ENCODE peak calls at places on chromosomes 3 and 15, in eight cellular contexts. Z is right atrium auricular region; I is right lobe of liver; V is effector memory CD4-positive, alpha-beta T cell; X is caudate nucleus; D is ovary; F is SK-N-SH; U is colonic mucosa. M is an unnamed sample.

GRCh38 chr15:73851679-73852078 is 21.7 kb upstream of the TBC1D21 start:
- DNase-seq in Z (no peak), I (no peak), V (no peak), X (no peak), D (peak), F (no peak), U (peak), M (no peak)

GRCh38 chr3:69422751-69423150 is 36.9 kb upstream of the FRMD4B start:
- DNase-seq in Z (no peak), I (no peak), V (no peak), X (no peak), D (no peak), F (no peak), U (no peak), M (no peak)

GRCh38 chr3:48502728-48503168 is 1.2 kb downstream of the SHISA5 start:
- DNase-seq in Z (no peak), I (no peak), V (no peak), X (no peak), D (peak), F (peak), U (no peak), M (no peak)

GRCh38 chr15:57560976-57561711 is 30.6 kb upstream of the MYZAP start:
- DNase-seq in Z (peak), I (peak), V (peak), X (no peak), D (peak), F (peak), U (peak), M (peak)

GRCh38 chr3:31917303-31917903 is 63.7 kb downstream of the OSBPL10 start:
- DNase-seq in Z (no peak), I (no peak), V (no peak), X (no peak), D (no peak), F (no peak), U (no peak), M (no peak)

GRCh38 chr15:91769919-91770318 is 83.6 kb upstream of the SLCO3A1 start:
- DNase-seq in Z (no peak), I (no peak), V (no peak), X (no peak), D (no peak), F (no peak), U (no peak), M (no peak)

GRCh38 chr3:45864760-45865567 is 21.4 kb upstream of the CCR9 start:
- DNase-seq in Z (no peak), I (no peak), V (no peak), X (no peak), D (no peak), F (no peak), U (no peak), M (peak)

GRCh38 chr3:66236281-66236680 is 15.5 kb downstream of the SLC25A26 start:
- DNase-seq in Z (no peak), I (no peak), V (no peak), X (no peak), D (no peak), F (no peak), U (no peak), M (no peak)

GRCh38 chr3:33900440-33900808 is 102.0 kb downstream of the PDCD6IP start:
- DNase-seq in Z (no peak), I (no peak), V (no peak), X (no peak), D (no peak), F (no peak), U (no peak), M (no peak)

GRCh38 chr15:90167121-90167520 is 34.0 kb upstream of the SEMA4B start:
- DNase-seq in Z (no peak), I (no peak), V (no peak), X (no peak), D (no peak), F (no peak), U (no peak), M (no peak)

GRCh38 chr15:69648215-69648614 is 195.6 kb downstream of the RPLP1 start:
- DNase-seq in Z (no peak), I (peak), V (no peak), X (no peak), D (no peak), F (peak), U (no peak), M (no peak)

GRCh38 chr3:105458518-105459215 is 92.0 kb downstream of the ALCAM start:
- DNase-seq in Z (no peak), I (no peak), V (no peak), X (no peak), D (no peak), F (no peak), U (no peak), M (no peak)

GRCh38 chr15:82810061-82810862 is 834 bp downstream of the WHAMM start:
- DNase-seq in Z (no peak), I (peak), V (peak), X (no peak), D (peak), F (peak), U (peak), M (peak)

GRCh38 chr3:31167666-31168065 is 273.2 kb upstream of the GADL1 start:
- DNase-seq in Z (no peak), I (no peak), V (no peak), X (no peak), D (no peak), F (no peak), U (no peak), M (no peak)

GRCh38 chr3:84738101-84738500 is 220.7 kb upstream of the CADM2 start:
- DNase-seq in Z (no peak), I (no peak), V (no peak), X (no peak), D (no peak), F (no peak), U (no peak), M (no peak)

GRCh38 chr15:67531379-67532059 is 10.6 kb downstream of the C15orf61 start:
- DNase-seq in Z (no peak), I (no peak), V (no peak), X (no peak), D (no peak), F (no peak), U (no peak), M (no peak)

GRCh38 chr15:70342141-70342540 is 244.4 kb upstream of the TLE3 start:
- DNase-seq in Z (peak), I (no peak), V (no peak), X (no peak), D (no peak), F (no peak), U (peak), M (no peak)

GRCh38 chr15:88939486-88939806 is 26.3 kb upstream of the MFGE8 start:
- DNase-seq in Z (no peak), I (no peak), V (no peak), X (no peak), D (no peak), F (no peak), U (no peak), M (no peak)

GRCh38 chr3:124837730-124838186 is 49.4 kb downstream of the ITGB5 start:
- DNase-seq in Z (peak), I (peak), V (no peak), X (no peak), D (no peak), F (peak), U (peak), M (no peak)

GRCh38 chr3:173770011-173770410 is 372.5 kb downstream of the NLGN1 start:
- DNase-seq in Z (no peak), I (no peak), V (no peak), X (no peak), D (no peak), F (no peak), U (no peak), M (no peak)

GRCh38 chr3:39809995-39810595 is 686 bp downstream of the MYRIP start:
- DNase-seq in Z (no peak), I (no peak), V (no peak), X (no peak), D (peak), F (no peak), U (no peak), M (no peak)

GRCh38 chr3:60046212-60046611 is 996.4 kb upstream of the CFAP20DC start:
- DNase-seq in Z (no peak), I (peak), V (no peak), X (no peak), D (no peak), F (no peak), U (no peak), M (no peak)

GRCh38 chr3:108548304-108548703 is 37.9 kb upstream of the MYH15 start:
- DNase-seq in Z (no peak), I (no peak), V (no peak), X (no peak), D (no peak), F (no peak), U (no peak), M (no peak)

GRCh38 chr3:11022115-11022514 is 29.6 kb downstream of the SLC6A1 start:
- DNase-seq in Z (no peak), I (peak), V (no peak), X (no peak), D (no peak), F (no peak), U (no peak), M (no peak)

GRCh38 chr3:18062289-18063025 is 320.0 kb upstream of the TBC1D5 start:
- DNase-seq in Z (no peak), I (no peak), V (no peak), X (no peak), D (no peak), F (no peak), U (no peak), M (no peak)

GRCh38 chr3:136750922-136751258 is 1.3 kb downstream of the STAG1 start:
- DNase-seq in Z (no peak), I (no peak), V (no peak), X (no peak), D (no peak), F (no peak), U (no peak), M (no peak)

GRCh38 chr15:90035095-90035834 is 34.1 kb downstream of the ZNF710 start:
- DNase-seq in Z (peak), I (peak), V (no peak), X (no peak), D (no peak), F (no peak), U (peak), M (no peak)

GRCh38 chr3:27345493-27345892 is 23.7 kb downstream of the NEK10 start:
- DNase-seq in Z (no peak), I (peak), V (peak), X (no peak), D (no peak), F (no peak), U (peak), M (no peak)
- H3K27ac ChIP-seq in Z (peak), I (peak), V (no peak), X (no peak), D (no peak), F (no peak), U (peak), M (no peak)

GRCh38 chr3:150345021-150345538 is 63.0 kb upstream of the TSC22D2 start:
- DNase-seq in Z (no peak), I (no peak), V (no peak), X (no peak), D (no peak), F (no peak), U (peak), M (no peak)

GRCh38 chr3:150349314-150350097 is 58.6 kb upstream of the TSC22D2 start:
- DNase-seq in Z (no peak), I (no peak), V (no peak), X (peak), D (no peak), F (no peak), U (no peak), M (no peak)

GRCh38 chr3:150351398-150351797 is 56.7 kb upstream of the TSC22D2 start:
- DNase-seq in Z (no peak), I (no peak), V (no peak), X (no peak), D (no peak), F (no peak), U (no peak), M (no peak)

GRCh38 chr3:150346956-150347863 is 60.9 kb upstream of the TSC22D2 start:
- DNase-seq in Z (no peak), I (no peak), V (no peak), X (no peak), D (no peak), F (no peak), U (no peak), M (no peak)

DNA sequence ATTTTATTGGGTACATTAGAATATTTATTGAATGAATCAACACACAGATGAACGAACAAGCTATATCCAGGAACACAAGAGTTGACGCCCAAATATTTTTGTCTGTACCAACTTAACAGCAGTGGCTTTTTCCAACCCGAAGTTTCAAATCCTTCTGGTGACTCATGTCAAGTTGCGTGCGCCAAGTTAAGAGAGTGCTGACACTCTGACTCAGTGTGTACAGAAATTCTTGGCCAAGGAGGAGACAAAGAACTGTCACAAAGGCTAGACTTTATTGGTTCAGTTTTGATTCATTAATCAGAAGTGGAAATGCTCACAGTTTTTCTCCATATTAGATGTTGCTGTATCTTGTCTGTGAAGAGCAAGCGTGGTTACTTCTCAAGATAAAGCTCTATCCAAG is 59.6 kb upstream of the TSC22D2 start:
- DNase-seq in Z (peak), I (no peak), V (no peak), X (no peak), D (no peak), F (no peak), U (no peak), M (no peak)
- H3K27ac ChIP-seq in Z (peak), I (no peak), V (no peak), X (peak), D (no peak), F (peak), U (no peak), M (no peak)

DNA sequence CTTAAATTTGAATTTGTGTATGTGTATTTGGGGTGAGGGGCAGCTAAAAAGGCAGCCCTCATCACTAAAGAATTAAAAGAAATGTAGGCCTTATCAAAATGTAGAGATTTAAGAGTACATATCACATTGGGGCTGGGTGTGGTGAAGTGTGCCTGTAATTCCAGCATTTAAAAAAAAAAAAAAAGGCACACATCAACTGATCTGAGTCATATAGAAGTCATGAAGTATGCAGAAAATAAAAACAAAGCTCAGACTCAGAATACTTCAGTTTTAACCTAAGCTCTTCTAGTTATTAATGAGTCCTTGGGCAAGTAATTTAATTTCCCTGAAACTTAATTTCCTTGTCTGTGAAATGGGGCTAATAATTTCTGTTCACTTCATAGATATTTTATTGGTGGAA is 31.6 kb downstream of the SLC24A1 start:
- DNase-seq in Z (no peak), I (no peak), V (no peak), X (no peak), D (no peak), F (no peak), U (no peak), M (no peak)
- H3K27ac ChIP-seq in Z (no peak), I (no peak), V (no peak), X (no peak), D (no peak), F (peak), U (no peak), M (no peak)

GRCh38 chr15:39084683-39085530 is 496.0 kb upstream of the THBS1 start:
- DNase-seq in Z (no peak), I (no peak), V (no peak), X (no peak), D (peak), F (peak), U (peak), M (no peak)
- H3K27ac ChIP-seq in Z (peak), I (no peak), V (no peak), X (no peak), D (no peak), F (peak), U (peak), M (no peak)

GRCh38 chr3:42068303-42069088 is 22.7 kb upstream of the TRAK1 start:
- DNase-seq in Z (no peak), I (no peak), V (no peak), X (no peak), D (no peak), F (no peak), U (no peak), M (no peak)
- H3K27ac ChIP-seq in Z (peak), I (no peak), V (no peak), X (no peak), D (no peak), F (peak), U (no peak), M (no peak)

GRCh38 chr15:87577336-87577735 is 679.2 kb downstream of the NTRK3 start:
- DNase-seq in Z (no peak), I (no peak), V (no peak), X (no peak), D (no peak), F (no peak), U (no peak), M (no peak)
- H3K27ac ChIP-seq in Z (no peak), I (no peak), V (no peak), X (no peak), D (no peak), F (no peak), U (no peak), M (no peak)

GRCh38 chr15:39195988-39196486 is 384.8 kb upstream of the THBS1 start:
- DNase-seq in Z (no peak), I (no peak), V (no peak), X (no peak), D (no peak), F (no peak), U (no peak), M (no peak)
- H3K27ac ChIP-seq in Z (no peak), I (no peak), V (no peak), X (no peak), D (no peak), F (peak), U (no peak), M (no peak)

GRCh38 chr3:47016934-47017435 is 37.5 kb downstream of the NBEAL2 start:
- DNase-seq in Z (no peak), I (no peak), V (no peak), X (no peak), D (no peak), F (no peak), U (no peak), M (no peak)
- H3K27ac ChIP-seq in Z (no peak), I (no peak), V (peak), X (no peak), D (no peak), F (peak), U (no peak), M (peak)